ENCODE peak calls at places on chromosomes 5 and 9, in ten cellular contexts. C, H, M, P, A, G, K, J, U and F are unnamed samples.
A peak's percentile ranks its signal among the peaks of the same experiment; 100 is the strongest.

GRCh38 chr5:151578326-151579025 is 12.7 kb downstream of the FAT2 start:
- ATAC-seq in C (no peak), H (no peak), M (peak; percentile 37), P (peak; percentile 63), A (no peak), G (no peak), K (no peak), J (no peak), U (no peak), F (no peak)

GRCh38 chr5:8685704-8686103 is 816.8 kb downstream of the MTRR start:
- ATAC-seq in C (no peak), H (no peak), M (no peak), P (no peak), A (peak; percentile 56), G (no peak), K (no peak), J (no peak), U (no peak), F (no peak)

GRCh38 chr5:175519006-175519405 is 40.6 kb downstream of the SFXN1 start:
- ATAC-seq in C (no peak), H (no peak), M (no peak), P (no peak), A (no peak), G (no peak), K (no peak), J (no peak), U (no peak), F (no peak)

GRCh38 chr5:1856596-1857255 is 26.0 kb downstream of the IRX4 start:
- ATAC-seq in C (no peak), H (no peak), M (no peak), P (no peak), A (no peak), G (peak; percentile 27), K (no peak), J (no peak), U (no peak), F (no peak)

GRCh38 chr5:68251804-68252648 is 36.5 kb downstream of the PIK3R1 start:
- ATAC-seq in C (no peak), H (peak; percentile 3), M (peak; percentile 83), P (no peak), A (no peak), G (peak; percentile 77), K (no peak), J (no peak), U (peak; percentile 13), F (peak; percentile 82)

GRCh38 chr5:60870857-60871256 is 26.8 kb upstream of the ELOVL7 start:
- ATAC-seq in C (no peak), H (no peak), M (no peak), P (no peak), A (no peak), G (no peak), K (no peak), J (no peak), U (no peak), F (no peak)

GRCh38 chr9:99905833-99906402 is 536 bp upstream of the STX17 start:
- ATAC-seq in C (no peak), H (no peak), M (no peak), P (no peak), A (peak; percentile 33), G (no peak), K (peak; percentile 8), J (no peak), U (no peak), F (peak; percentile 7)

GRCh38 chr5:39172593-39172992 is 46.8 kb downstream of the FYB1 start:
- ATAC-seq in C (no peak), H (no peak), M (no peak), P (no peak), A (no peak), G (no peak), K (no peak), J (no peak), U (no peak), F (no peak)

GRCh38 chr9:4296217-4296616 is 3.7 kb downstream of the GLIS3 start:
- ATAC-seq in C (no peak), H (no peak), M (no peak), P (no peak), A (no peak), G (no peak), K (no peak), J (no peak), U (no peak), F (no peak)

GRCh38 chr9:87771251-87772006 is 45.5 kb downstream of the CTSL start:
- ATAC-seq in C (no peak), H (no peak), M (peak; percentile 94), P (no peak), A (no peak), G (peak; percentile 83), K (no peak), J (no peak), U (no peak), F (no peak)

GRCh38 chr9:90870646-90871326 is 69.2 kb downstream of the SYK start:
- ATAC-seq in C (no peak), H (no peak), M (no peak), P (no peak), A (peak; percentile 29), G (no peak), K (peak; percentile 72), J (no peak), U (no peak), F (no peak)

GRCh38 chr5:27996665-27997064 is 958.3 kb upstream of the CDH9 start:
- ATAC-seq in C (no peak), H (no peak), M (no peak), P (no peak), A (no peak), G (no peak), K (no peak), J (no peak), U (no peak), F (no peak)

GRCh38 chr9:19116391-19116790 is 10.9 kb downstream of the PLIN2 start:
- ATAC-seq in C (no peak), H (no peak), M (peak; percentile 87), P (no peak), A (peak; percentile 31), G (peak; percentile 69), K (no peak), J (no peak), U (no peak), F (peak; percentile 32)

GRCh38 chr5:152185547-152186234 is 219.4 kb downstream of the NMUR2 start:
- ATAC-seq in C (no peak), H (no peak), M (peak; percentile 79), P (no peak), A (no peak), G (peak; percentile 63), K (no peak), J (no peak), U (no peak), F (no peak)

GRCh38 chr9:81526587-81526986 is 162.8 kb downstream of the TLE1 start:
- ATAC-seq in C (no peak), H (no peak), M (peak; percentile 26), P (no peak), A (no peak), G (no peak), K (no peak), J (no peak), U (no peak), F (no peak)

GRCh38 chr9:129236441-129237145 is 58.5 kb upstream of the IER5L start:
- ATAC-seq in C (no peak), H (peak; percentile 31), M (no peak), P (no peak), A (no peak), G (peak; percentile 20), K (peak; percentile 54), J (peak; percentile 41), U (peak; percentile 25), F (no peak)

GRCh38 chr5:113062869-113063508 is 86.4 kb downstream of the DCP2 start:
- ATAC-seq in C (no peak), H (no peak), M (no peak), P (no peak), A (no peak), G (no peak), K (no peak), J (peak; percentile 56), U (no peak), F (no peak)

GRCh38 chr5:130720355-130720754 is 444.7 kb downstream of the HINT1 start:
- ATAC-seq in C (no peak), H (no peak), M (no peak), P (no peak), A (peak; percentile 95), G (no peak), K (peak; percentile 99), J (no peak), U (no peak), F (no peak)

GRCh38 chr9:22379272-22379671 is 67.4 kb upstream of the DMRTA1 start:
- ATAC-seq in C (no peak), H (no peak), M (no peak), P (no peak), A (no peak), G (no peak), K (no peak), J (no peak), U (no peak), F (no peak)

GRCh38 chr9:120532475-120532874 is 47.5 kb downstream of the CDK5RAP2 start:
- ATAC-seq in C (peak; percentile 74), H (no peak), M (peak; percentile 86), P (no peak), A (peak; percentile 95), G (peak; percentile 47), K (peak; percentile 88), J (no peak), U (no peak), F (peak; percentile 66)

GRCh38 chr9:134352247-134352933 is 26.1 kb downstream of the RXRA start:
- ATAC-seq in C (no peak), H (no peak), M (no peak), P (no peak), A (no peak), G (no peak), K (no peak), J (no peak), U (no peak), F (no peak)

GRCh38 chr5:151886741-151887261 is 37.9 kb downstream of the GLRA1 start:
- ATAC-seq in C (no peak), H (no peak), M (no peak), P (no peak), A (no peak), G (no peak), K (no peak), J (no peak), U (no peak), F (no peak)

GRCh38 chr9:134925011-134925511 is 7.3 kb upstream of the FCN1 start:
- ATAC-seq in C (no peak), H (no peak), M (no peak), P (no peak), A (no peak), G (no peak), K (no peak), J (no peak), U (no peak), F (no peak)

GRCh38 chr5:89087551-89088318 is 204.8 kb upstream of the MEF2C start:
- ATAC-seq in C (no peak), H (no peak), M (peak; percentile 44), P (no peak), A (no peak), G (peak; percentile 87), K (no peak), J (no peak), U (no peak), F (no peak)

GRCh38 chr5:35835796-35836742 is 20.6 kb upstream of the IL7R start:
- ATAC-seq in C (no peak), H (peak; percentile 39), M (no peak), P (no peak), A (no peak), G (no peak), K (no peak), J (peak; percentile 78), U (peak; percentile 48), F (no peak)

GRCh38 chr9:25733336-25733982 is 55.2 kb upstream of the TUSC1 start:
- ATAC-seq in C (no peak), H (no peak), M (no peak), P (no peak), A (no peak), G (no peak), K (no peak), J (no peak), U (no peak), F (no peak)

GRCh38 chr5:158819840-158820620 is 279.7 kb downstream of the EBF1 start:
- ATAC-seq in C (no peak), H (no peak), M (no peak), P (peak; percentile 76), A (peak; percentile 66), G (no peak), K (no peak), J (peak; percentile 97), U (peak; percentile 95), F (no peak)

GRCh38 chr5:125109293-125109692 is 362.9 kb upstream of the ZNF608 start:
- ATAC-seq in C (no peak), H (no peak), M (no peak), P (no peak), A (no peak), G (no peak), K (no peak), J (no peak), U (no peak), F (no peak)